ENCODE peak calls at places on chromosome 16, in seven cellular contexts. D, B, H, F, P, R and E are unnamed samples.

GRCh38 chr16:67177743-67178699 is 5.7 kb downstream of the MATCAP1 start:
- DNase-seq in D (no peak), B (no peak), H (peak), F (no peak), P (no peak), R (peak), E (peak)

GRCh38 chr16:734208-734980 is 6.4 kb downstream of the CIAO3 start:
- DNase-seq in D (no peak), B (no peak), H (no peak), F (no peak), P (no peak), R (no peak), E (no peak)

GRCh38 chr16:82082543-82083244 is 47.6 kb downstream of the HSD17B2 start:
- DNase-seq in D (no peak), B (no peak), H (no peak), F (peak), P (no peak), R (peak), E (no peak)

GRCh38 chr16:8591451-8591850 is 1.1 kb upstream of the TMEM114 start:
- DNase-seq in D (no peak), B (no peak), H (no peak), F (no peak), P (no peak), R (no peak), E (no peak)

GRCh38 chr16:56279132-56279531 is 87.8 kb downstream of the GNAO1 start:
- DNase-seq in D (no peak), B (no peak), H (no peak), F (no peak), P (no peak), R (peak), E (no peak)

GRCh38 chr16:71762186-71762585 is 37.7 kb upstream of the PHLPP2 start:
- DNase-seq in D (no peak), B (no peak), H (no peak), F (no peak), P (no peak), R (no peak), E (no peak)

GRCh38 chr16:7397901-7398300 is 65.3 kb downstream of the RBFOX1 start:
- DNase-seq in D (no peak), B (no peak), H (no peak), F (no peak), P (no peak), R (no peak), E (no peak)

GRCh38 chr16:50207652-50208051 is 54.5 kb downstream of the TENT4B start:
- DNase-seq in D (no peak), B (peak), H (no peak), F (no peak), P (no peak), R (no peak), E (no peak)

GRCh38 chr16:80200079-80200478 is 340.7 kb upstream of the DYNLRB2 start:
- DNase-seq in D (no peak), B (no peak), H (no peak), F (no peak), P (no peak), R (no peak), E (no peak)

GRCh38 chr16:23987443-23987842 is 151.7 kb downstream of the PRKCB start:
- DNase-seq in D (no peak), B (no peak), H (no peak), F (no peak), P (no peak), R (no peak), E (no peak)

GRCh38 chr16:31484491-31485171 is 1.7 kb downstream of the SLC5A2 start:
- DNase-seq in D (no peak), B (no peak), H (no peak), F (no peak), P (no peak), R (no peak), E (no peak)

GRCh38 chr16:1723450-1724147 is 17.6 kb downstream of the MAPK8IP3 start:
- DNase-seq in D (peak), B (no peak), H (no peak), F (peak), P (no peak), R (peak), E (no peak)

GRCh38 chr16:1090620-1091587 is 5.1 kb downstream of the C1QTNF8 start:
- DNase-seq in D (peak), B (peak), H (no peak), F (no peak), P (no peak), R (no peak), E (no peak)

GRCh38 chr16:73093146-73094144 is 45.5 kb upstream of the ZFHX3 start:
- DNase-seq in D (peak), B (peak), H (no peak), F (no peak), P (no peak), R (no peak), E (no peak)

GRCh38 chr16:87324411-87325275 is 7.5 kb upstream of the C16orf95 start:
- DNase-seq in D (peak), B (peak), H (no peak), F (peak), P (peak), R (peak), E (no peak)

GRCh38 chr16:53756329-53756996 is 52.5 kb downstream of the FTO start:
- DNase-seq in D (peak), B (no peak), H (no peak), F (no peak), P (no peak), R (no peak), E (no peak)

GRCh38 chr16:9159839-9160550 is 68.6 kb downstream of the HAPSTR1 start:
- DNase-seq in D (peak), B (peak), H (no peak), F (peak), P (no peak), R (peak), E (peak)

GRCh38 chr16:50505714-50506542 is 42.3 kb upstream of the NKD1 start:
- DNase-seq in D (peak), B (peak), H (peak), F (no peak), P (no peak), R (no peak), E (no peak)

GRCh38 chr16:64094992-64095579 is 1026.8 kb downstream of the CDH11 start:
- DNase-seq in D (no peak), B (no peak), H (no peak), F (no peak), P (no peak), R (no peak), E (no peak)

GRCh38 chr16:54591816-54592246 is 305.2 kb upstream of the IRX3 start:
- DNase-seq in D (no peak), B (no peak), H (no peak), F (no peak), P (no peak), R (no peak), E (no peak)

GRCh38 chr16:51951668-51952298 is 595.2 kb downstream of the TOX3 start:
- DNase-seq in D (peak), B (no peak), H (no peak), F (no peak), P (no peak), R (no peak), E (no peak)

GRCh38 chr16:82070656-82071369 is 35.8 kb downstream of the HSD17B2 start:
- DNase-seq in D (peak), B (no peak), H (no peak), F (peak), P (no peak), R (no peak), E (no peak)

GRCh38 chr16:71188956-71189712 is 41.4 kb downstream of the HYDIN start:
- DNase-seq in D (no peak), B (no peak), H (no peak), F (no peak), P (no peak), R (no peak), E (no peak)

GRCh38 chr16:19294156-19294649 is 8.7 kb downstream of the CLEC19A start:
- DNase-seq in D (no peak), B (peak), H (peak), F (no peak), P (no peak), R (peak), E (no peak)